ENCODE peak calls at places on chromosome 5, in six cellular contexts. L, I, C, Y, Z and G are unnamed samples.

GRCh38 chr5:40165789-40166728 is 513.7 kb upstream of the PTGER4 start:
- DNase-seq in L (no peak), C (no peak), Y (peak; percentile 7), Z (peak; percentile 38), I (no peak), G (no peak)

GRCh38 chr5:171158581-171158980 is 150.5 kb upstream of the TLX3 start:
- DNase-seq in C (no peak), Z (no peak), Y (no peak), L (no peak), I (no peak), G (no peak)

GRCh38 chr5:84825616-84826015 is 440.9 kb upstream of the EDIL3 start:
- DNase-seq in C (no peak), L (no peak), I (no peak), Z (peak; percentile 19), Y (peak; percentile 58), G (no peak)

GRCh38 chr5:77630246-77631165 is 8.0 kb downstream of the OTP start:
- DNase-seq in L (peak; percentile 47), Y (no peak), I (peak; percentile 54), Z (no peak), C (peak; percentile 70), G (no peak)

GRCh38 chr5:132184588-132184987 is 43.1 kb downstream of the P4HA2 start:
- DNase-seq in C (no peak), L (no peak), Y (no peak), I (no peak), Z (no peak), G (no peak)

GRCh38 chr5:95664204-95664786 is 17.7 kb downstream of the RFESD start:
- DNase-seq in I (no peak), Z (peak; percentile 69), Y (no peak), C (no peak), L (peak; percentile 8), G (peak; percentile 5)

GRCh38 chr5:53161876-53162275 is 52.3 kb upstream of the MOCS2 start:
- DNase-seq in L (no peak), Z (peak; percentile 40), Y (peak; percentile 57), C (no peak), I (no peak), G (no peak)

GRCh38 chr5:87034562-87034961 is 233.1 kb upstream of the RASA1 start:
- DNase-seq in Y (no peak), L (no peak), Z (no peak), C (no peak), I (no peak), G (no peak)

GRCh38 chr5:34015120-34015807 is 7.4 kb upstream of the AMACR start:
- DNase-seq in I (peak; percentile 44), Z (no peak), Y (no peak), C (no peak), L (no peak), G (no peak)

GRCh38 chr5:39399135-39400036 is 25.4 kb downstream of the DAB2 start:
- DNase-seq in Z (peak; percentile 98), C (peak; percentile 95), I (no peak), Y (peak; percentile 92), L (no peak), G (peak; percentile 97)

GRCh38 chr5:143245929-143246561 is 157.4 kb downstream of the NR3C1 start:
- DNase-seq in L (no peak), Y (peak; percentile 96), I (no peak), C (peak; percentile 83), Z (peak; percentile 95), G (peak; percentile 97)

GRCh38 chr5:33891731-33892418 is at the start of gene ADAMTS12:
- DNase-seq in C (peak; percentile 78), L (peak; percentile 34), Y (peak; percentile 53), I (no peak), Z (peak; percentile 69), G (no peak)

GRCh38 chr5:146088098-146088497 is 17.3 kb downstream of the PLAC8L1 start:
- DNase-seq in I (no peak), Y (no peak), L (no peak), Z (no peak), C (no peak), G (no peak)